ENCODE peak calls at places on chromosomes 5 and 9, in five cellular contexts. J is IMR-90, H is neuronal stem cell, U is H9, W is mesendoderm. F is an unnamed sample.

GRCh38 chr5:88952344-88952743 is 69.4 kb upstream of the MEF2C start:
- DNase-seq in J (peak; percentile 25), H (no peak), U (no peak), W (peak; percentile 63), F (no peak)

GRCh38 chr9:108156270-108156998 is 666.9 kb upstream of the KLF4 start:
- DNase-seq in J (no peak), H (no peak), U (no peak), W (no peak), F (no peak)

GRCh38 chr5:36177715-36178556 is 26.0 kb downstream of the SKP2 start:
- DNase-seq in J (peak; percentile 65), H (peak; percentile 9), U (no peak), W (no peak), F (no peak)

GRCh38 chr5:59598547-59598874 is 295.0 kb downstream of the PDE4D start:
- DNase-seq in J (no peak), H (no peak), U (no peak), W (no peak), F (no peak)

GRCh38 chr9:96071245-96072124 is 196.0 kb downstream of the ERCC6L2 start:
- DNase-seq in J (peak; percentile 47), H (peak; percentile 21), U (peak; percentile 51), W (peak; percentile 69), F (no peak)

GRCh38 chr9:75471549-75472114 is 383.3 kb downstream of the OSTF1 start:
- DNase-seq in J (no peak), H (no peak), U (no peak), W (no peak), F (no peak)

GRCh38 chr9:127555830-127556820 is 56.0 kb upstream of the STXBP1 start:
- DNase-seq in J (peak; percentile 96), H (no peak), U (peak; percentile 46), W (peak; percentile 65), F (peak; percentile 98)

GRCh38 chr5:105726093-105726492 is 1944.6 kb downstream of the EFNA5 start:
- DNase-seq in J (no peak), H (no peak), U (no peak), W (no peak), F (no peak)

GRCh38 chr9:133542002-133542401 is 7.5 kb downstream of the ADAMTSL2 start:
- DNase-seq in J (no peak), H (no peak), U (no peak), W (no peak), F (no peak)

GRCh38 chr9:72402744-72403143 is 37.7 kb upstream of the ZFAND5 start:
- DNase-seq in J (peak; percentile 30), H (no peak), U (no peak), W (no peak), F (no peak)

GRCh38 chr5:175867587-175868347 is 3.6 kb upstream of the CPLX2 start:
- DNase-seq in J (no peak), H (no peak), U (peak; percentile 72), W (peak; percentile 74), F (no peak)

GRCh38 chr9:87792831-87793288 is 66.9 kb downstream of the CTSL start:
- DNase-seq in J (peak; percentile 43), H (no peak), U (peak; percentile 47), W (peak; percentile 72), F (peak; percentile 96)

GRCh38 chr5:175800656-175801081 is 70.7 kb upstream of the CPLX2 start:
- DNase-seq in J (peak; percentile 45), H (no peak), U (no peak), W (no peak), F (no peak)

GRCh38 chr5:135538261-135538660 is 2.5 kb upstream of the NEUROG1 start:
- DNase-seq in J (no peak), H (no peak), U (no peak), W (no peak), F (no peak)

GRCh38 chr9:136840877-136841645 is 1.2 kb upstream of the AJM1 start:
- DNase-seq in J (peak; percentile 62), H (no peak), U (peak; percentile 57), W (peak; percentile 59), F (no peak)

GRCh38 chr9:110579763-110580255 is 268 bp upstream of the SVEP1 start:
- DNase-seq in J (peak; percentile 71), H (peak; percentile 45), U (peak; percentile 40), W (peak; percentile 88), F (peak; percentile 11)
- H2BK120ac ChIP-seq in J (peak overlapping the region; percentile 95), H (no peak overlapping the region), U (no peak overlapping the region), W (no peak overlapping the region), F (peak overlapping the region; percentile 80)

GRCh38 chr5:177367981-177368960 is 10.5 kb downstream of the RGS14 start:
- DNase-seq in J (no peak), H (no peak), U (no peak), W (no peak), F (no peak)

GRCh38 chr5:177364159-177364962 is 6.6 kb downstream of the RGS14 start:
- DNase-seq in J (no peak), H (no peak), U (no peak), W (no peak), F (peak; percentile 24)

GRCh38 chr5:177365845-177366527 is 8.3 kb downstream of the RGS14 start:
- DNase-seq in J (no peak), H (no peak), U (no peak), W (no peak), F (no peak)

GRCh38 chr5:177367323-177367848 is 9.7 kb downstream of the RGS14 start:
- DNase-seq in J (no peak), H (no peak), U (no peak), W (no peak), F (no peak)

DNA sequence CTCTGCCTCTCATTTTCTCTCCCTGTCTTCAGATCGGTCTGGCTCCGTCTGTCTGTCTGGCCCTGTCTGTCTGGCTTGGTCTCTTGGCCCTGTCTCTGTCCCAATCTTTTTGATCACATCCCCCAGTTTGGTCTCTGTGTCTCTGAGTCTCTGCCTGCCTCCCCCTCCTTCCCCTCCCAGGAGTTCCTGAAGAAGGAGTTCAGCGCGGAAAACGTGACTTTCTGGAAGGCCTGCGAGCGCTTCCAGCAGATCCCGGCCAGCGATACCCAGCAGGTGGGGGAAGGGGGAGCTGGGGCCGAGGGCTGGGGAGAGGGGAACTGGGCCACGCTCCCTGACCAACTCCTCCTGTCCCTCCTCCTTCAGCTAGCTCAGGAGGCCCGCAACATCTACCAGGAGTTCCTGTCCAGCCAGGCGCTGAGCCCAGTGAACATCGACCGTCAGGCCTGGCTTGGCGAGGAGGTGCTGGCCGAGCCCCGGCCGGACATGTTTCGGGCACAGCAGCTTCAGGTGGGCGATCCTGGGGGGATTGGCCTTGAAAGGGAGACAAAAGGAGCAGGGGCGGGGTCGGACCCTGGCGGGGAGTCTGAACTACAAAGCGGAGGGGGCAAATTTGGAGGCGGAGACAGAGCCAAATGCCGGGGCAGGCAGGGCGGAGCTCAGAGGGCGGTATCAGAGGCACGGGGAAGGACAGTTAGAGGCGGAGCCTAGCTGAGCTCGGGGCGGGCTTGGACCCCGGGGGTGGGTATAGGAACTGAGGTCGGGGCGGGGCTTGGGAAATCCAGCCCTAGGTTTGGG is 9.0 kb downstream of the RGS14 start:
- DNase-seq in J (peak; percentile 68), H (peak; percentile 87), U (peak; percentile 97), W (peak; percentile 96), F (peak; percentile 71)
- H2BK120ac ChIP-seq in J (peak overlapping the region; percentile 68), H (peak overlapping the region; percentile 29), U (no peak overlapping the region), W (no peak overlapping the region), F (peak overlapping the region; percentile 40)

GRCh38 chr5:124745367-124746251 is 830 bp downstream of the ZNF608 start:
- DNase-seq in J (peak; percentile 51), H (no peak), U (no peak), W (no peak), F (no peak)
- H2BK120ac ChIP-seq in J (peak overlapping the region; percentile 90), H (no peak overlapping the region), U (no peak overlapping the region), W (peak overlapping the region; percentile 4), F (no peak overlapping the region)

GRCh38 chr5:154168395-154168794 is 22.1 kb upstream of the GALNT10 start:
- DNase-seq in J (no peak), H (no peak), U (no peak), W (no peak), F (no peak)
- H2BK120ac ChIP-seq in J (no peak overlapping the region), H (no peak overlapping the region), U (no peak overlapping the region), W (no peak overlapping the region), F (no peak overlapping the region)

DNA sequence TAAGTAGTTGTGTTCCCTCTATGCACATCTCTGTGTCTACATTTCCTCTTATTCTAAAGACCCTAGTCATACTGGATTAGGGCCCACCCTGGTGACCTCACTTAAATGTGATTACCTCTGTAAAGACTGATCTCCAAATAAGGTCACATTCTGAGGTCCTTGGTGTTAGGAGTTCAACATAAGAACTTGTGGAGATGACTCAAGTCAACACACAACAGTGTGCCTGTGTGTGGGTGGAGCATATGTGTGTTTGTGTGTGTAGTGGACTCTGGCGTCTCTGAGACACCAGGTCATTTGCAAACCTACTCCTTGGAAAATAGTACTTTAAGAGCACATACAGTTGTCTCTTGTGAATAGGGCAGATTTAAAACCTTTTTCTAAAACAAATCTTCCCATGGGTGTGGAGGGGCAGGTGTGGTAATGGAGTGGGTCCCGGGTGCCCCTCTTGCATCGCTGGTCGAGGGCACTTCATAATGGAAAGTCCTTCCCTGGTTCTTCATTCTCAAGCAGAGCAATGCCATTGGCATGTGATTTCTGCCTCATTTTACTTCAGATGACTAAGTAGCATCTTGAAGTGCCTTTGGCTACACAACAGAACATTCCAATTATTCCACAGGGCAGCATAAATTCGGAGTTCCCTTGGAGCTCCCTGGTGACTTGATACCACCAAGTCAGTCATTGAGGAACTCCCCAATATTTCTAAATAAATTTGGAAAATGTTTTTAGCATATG is 84.4 kb downstream of the C9orf152 start:
- DNase-seq in J (peak; percentile 81), H (no peak), U (no peak), W (no peak), F (peak; percentile 27)
- H2BK120ac ChIP-seq in J (peak overlapping the region; percentile 45), H (no peak overlapping the region), U (no peak overlapping the region), W (no peak overlapping the region), F (peak overlapping the region; percentile 16)

GRCh38 chr5:425714-426113 is 17.3 kb upstream of the EXOC3 start:
- DNase-seq in J (no peak), H (no peak), U (no peak), W (no peak), F (no peak)

GRCh38 chr5:423626-424258 is 19.2 kb upstream of the EXOC3 start:
- DNase-seq in J (no peak), H (no peak), U (peak; percentile 22), W (no peak), F (no peak)

GRCh38 chr5:422323-423232 is 20.4 kb upstream of the EXOC3 start:
- DNase-seq in J (no peak), H (no peak), U (no peak), W (no peak), F (no peak)

GRCh38 chr5:423233-423565 is 19.8 kb upstream of the EXOC3 start:
- DNase-seq in J (no peak), H (no peak), U (no peak), W (no peak), F (no peak)

DNA sequence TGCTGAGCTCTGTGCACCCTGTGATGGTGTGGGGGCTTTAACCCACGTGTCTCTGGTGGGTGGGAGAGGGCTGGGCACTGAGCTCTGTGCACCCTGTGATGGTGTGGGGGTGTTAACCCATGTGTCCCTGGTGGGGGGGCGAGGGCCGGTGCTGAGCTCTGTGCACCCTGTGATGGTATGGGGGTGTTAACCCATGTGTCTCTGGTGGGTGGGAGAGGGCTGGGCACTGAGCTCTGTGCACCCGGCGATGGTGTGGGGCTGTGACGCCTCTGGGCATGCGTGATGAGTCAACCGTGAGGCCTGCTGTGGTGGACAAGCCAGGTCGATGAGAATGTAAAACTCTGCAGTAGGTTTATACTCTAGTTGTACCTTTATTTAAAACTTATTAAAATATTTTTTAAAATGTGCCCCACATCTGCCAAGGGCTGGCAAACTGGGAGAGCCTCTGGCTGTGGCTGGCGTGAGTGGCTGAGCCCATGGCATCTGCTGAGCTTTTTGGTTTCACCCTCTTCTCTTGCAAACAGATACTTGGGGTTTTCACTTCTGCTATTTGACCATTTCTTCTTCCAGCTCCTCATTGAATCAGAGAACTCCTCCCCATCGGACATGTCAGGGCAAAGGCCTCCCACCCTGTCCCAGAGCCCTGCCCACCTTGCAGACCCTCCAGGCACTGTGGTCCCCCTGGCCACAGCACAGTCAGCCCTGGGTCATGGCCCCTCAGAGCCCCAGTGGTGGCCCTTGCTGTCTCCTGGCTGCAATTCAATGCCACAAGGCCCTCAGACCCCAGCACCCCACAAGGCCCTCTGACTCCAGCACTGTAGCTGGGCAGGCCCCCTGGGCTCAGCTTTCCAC is 18.5 kb upstream of the EXOC3 start:
- DNase-seq in J (peak; percentile 31), H (no peak), U (no peak), W (no peak), F (no peak)
- H2BK120ac ChIP-seq in J (peak overlapping the region; percentile 46), H (no peak overlapping the region), U (no peak overlapping the region), W (no peak overlapping the region), F (peak overlapping the region; percentile 6)

F was measured in trophoblast cell.